ENCODE peak calls at places on chromosome 12, in four cellular contexts. R is HepG2, S is GM12878, Q is GM12891. N is an unnamed sample.

GRCh38 chr12:55717397-55718007 is 1.7 kb downstream of the BLOC1S1 start:
- DNase-seq in R (no peak), S (no peak), Q (no peak), N (no peak)

GRCh38 chr12:120231316-120232011 is 30.6 kb upstream of the RPLP0 start:
- DNase-seq in R (peak; percentile 53), S (no peak), Q (no peak), N (no peak)

GRCh38 chr12:53221203-53222076 is 10.6 kb downstream of the RARG start:
- DNase-seq in R (peak; percentile 77), S (no peak), Q (peak; percentile 57), N (peak; percentile 69)

GRCh38 chr12:108119126-108119973 is 9.7 kb upstream of the WSCD2 start:
- DNase-seq in R (no peak), S (no peak), Q (no peak), N (peak; percentile 20)

GRCh38 chr12:94649349-94650142 is 811 bp downstream of the TMCC3 start:
- DNase-seq in R (no peak), S (no peak), Q (peak; percentile 43), N (peak; percentile 45)

GRCh38 chr12:63826002-63826585 is 18.4 kb upstream of the SRGAP1 start:
- DNase-seq in R (peak; percentile 56), S (no peak), Q (no peak), N (no peak)

GRCh38 chr12:24302708-24303107 is 353.2 kb upstream of the SOX5 start:
- DNase-seq in R (no peak), S (no peak), Q (no peak), N (no peak)

GRCh38 chr12:88258396-88258795 is 116.3 kb downstream of the TMTC3 start:
- DNase-seq in R (no peak), S (no peak), Q (no peak), N (no peak)

GRCh38 chr12:94309348-94309747 is 150.3 kb downstream of the CEP83 start:
- DNase-seq in R (no peak), S (peak; percentile 54), Q (no peak), N (no peak)

GRCh38 chr12:19140381-19141236 is 11.1 kb downstream of the PLEKHA5 start:
- DNase-seq in R (no peak), S (no peak), Q (no peak), N (no peak)

GRCh38 chr12:55931317-55931779 is 386 bp downstream of the DGKA start:
- DNase-seq in R (no peak), S (no peak), Q (no peak), N (no peak)

GRCh38 chr12:38161123-38162000 is 155.2 kb upstream of the ALG10B start:
- DNase-seq in R (no peak), S (no peak), Q (no peak), N (no peak)

GRCh38 chr12:4272014-4272975 is 1.3 kb upstream of the CCND2 start:
- DNase-seq in R (no peak), S (peak; percentile 74), Q (peak; percentile 64), N (peak; percentile 64)

GRCh38 chr12:24778486-24779304 is 170.2 kb downstream of the BCAT1 start:
- DNase-seq in R (peak; percentile 58), S (peak; percentile 8), Q (no peak), N (no peak)

GRCh38 chr12:62466018-62466595 is 519 bp upstream of the MON2 start:
- DNase-seq in R (peak; percentile 6), S (no peak), Q (peak; percentile 25), N (no peak)

GRCh38 chr12:49623142-49623899 is at the start of gene PRPF40B:
- DNase-seq in R (peak; percentile 77), S (peak; percentile 36), Q (peak; percentile 96), N (peak; percentile 97)
- TF ChIP-seq POLR2A in R (peak; percentile 92), S (peak; percentile 90), Q (peak; percentile 90), N (peak; percentile 94)

GRCh38 chr12:112121780-112122565 is 3.4 kb upstream of the TRAFD1 start:
- DNase-seq in R (no peak), S (no peak), Q (no peak), N (no peak)
- TF ChIP-seq TAF1 in R (no peak), S (no peak), Q (no peak), N (no peak)

GRCh38 chr12:81401241-81401640 is 323.4 kb downstream of the ACSS3 start:
- DNase-seq in R (no peak), S (no peak), Q (no peak), N (no peak)
- TF ChIP-seq POLR2A in R (no peak), S (no peak), Q (no peak), N (no peak)

DNA sequence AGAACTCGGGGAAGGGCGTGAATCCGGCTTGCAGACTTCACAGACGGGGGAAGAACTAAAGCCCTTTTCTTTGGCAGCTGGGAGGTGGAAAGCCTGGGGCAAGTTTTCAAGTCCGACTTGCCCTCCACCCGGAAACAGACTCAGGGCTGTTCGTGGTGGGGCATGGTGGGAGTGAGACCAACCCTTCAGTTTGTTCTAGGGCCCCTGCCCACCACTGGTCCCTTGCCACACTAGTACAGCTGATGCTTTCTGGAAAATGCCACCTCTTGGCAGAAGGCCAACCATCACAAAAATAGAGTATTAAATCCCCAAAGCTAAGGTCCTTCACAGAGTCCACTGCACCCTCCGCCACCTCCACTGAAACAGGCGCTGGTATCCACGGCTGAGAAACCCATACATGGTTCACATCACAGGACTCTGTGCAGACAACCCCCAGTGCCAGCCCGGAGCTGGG is 50.4 kb upstream of the DDX11 start:
- DNase-seq in R (no peak), S (no peak), Q (no peak), N (no peak)
- TF ChIP-seq TAF1 in R (no peak), S (no peak), Q (no peak), N (no peak)

GRCh38 chr12:47205532-47206449 is 126.0 kb upstream of the AMIGO2 start:
- DNase-seq in R (no peak), S (no peak), Q (no peak), N (no peak)

GRCh38 chr12:47209014-47209413 is 129.3 kb upstream of the AMIGO2 start:
- DNase-seq in R (no peak), S (no peak), Q (no peak), N (no peak)

GRCh38 chr12:47206450-47206830 is 126.7 kb upstream of the AMIGO2 start:
- DNase-seq in R (no peak), S (no peak), Q (no peak), N (no peak)

GRCh38 chr12:47207829-47208248 is 128.1 kb upstream of the AMIGO2 start:
- DNase-seq in R (no peak), S (peak; percentile 66), Q (no peak), N (no peak)

DNA sequence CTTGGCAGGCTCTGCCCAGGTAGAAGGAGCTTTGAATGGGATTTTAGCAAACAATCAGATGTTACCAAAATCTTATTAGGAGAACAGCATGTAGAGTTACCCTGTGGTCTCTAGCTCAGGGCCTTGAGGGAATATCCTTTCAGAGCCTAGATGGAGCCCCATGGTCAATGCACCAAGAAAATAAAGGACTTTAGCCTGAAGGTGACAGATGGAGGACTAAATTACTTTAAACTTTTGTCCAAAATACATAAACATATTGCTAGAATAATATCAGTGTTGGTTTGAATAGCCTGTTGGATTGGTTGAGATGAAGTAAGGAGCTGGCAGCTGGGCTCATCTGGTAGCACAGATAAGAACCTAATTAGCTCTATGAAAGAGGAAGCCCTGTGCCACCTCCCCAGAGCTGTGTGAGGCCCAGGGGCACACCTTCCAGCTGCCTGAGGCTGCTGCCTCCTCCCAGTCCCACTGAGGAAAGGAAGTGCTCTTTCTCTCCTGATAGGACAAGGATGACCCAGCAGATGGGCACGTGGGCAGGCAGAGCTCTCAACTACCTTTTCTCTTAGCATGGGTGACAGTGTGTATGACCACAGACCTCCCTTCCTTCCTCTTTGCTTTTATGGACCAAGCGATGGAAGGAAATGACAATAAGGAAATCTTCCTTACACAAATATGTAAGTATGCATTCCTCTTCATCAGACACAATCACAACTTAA is 127.4 kb upstream of the AMIGO2 start:
- DNase-seq in R (no peak), S (peak; percentile 66), Q (no peak), N (no peak)
- TF ChIP-seq POLR2A in R (no peak), S (no peak), Q (no peak), N (no peak)

GRCh38 chr12:98533723-98534251 is 18.4 kb downstream of the TMPO start:
- DNase-seq in R (peak; percentile 27), S (no peak), Q (no peak), N (no peak)
- TF ChIP-seq TAF1 in R (no peak), S (no peak), Q (no peak), N (no peak)

GRCh38 chr12:15855646-15856045 is 26.5 kb upstream of the STRAP start:
- DNase-seq in R (no peak), S (no peak), Q (no peak), N (no peak)
- TF ChIP-seq POLR2A in R (no peak), S (no peak), Q (no peak), N (no peak)

GRCh38 chr12:113440336-113440735 is 18.2 kb downstream of the SDSL start:
- DNase-seq in R (no peak), S (no peak), Q (no peak), N (no peak)
- TF ChIP-seq TAF1 in R (no peak), S (no peak), Q (no peak), N (no peak)

GRCh38 chr12:51320695-51321320 is 3.2 kb downstream of the BIN2 start:
- DNase-seq in R (no peak), S (no peak), Q (no peak), N (no peak)
- TF ChIP-seq POLR2A in R (no peak), S (no peak), Q (no peak), N (no peak)

N was measured in GM12892.